ENCODE peak calls at places on chromosomes 4 and X, in five cellular contexts. U is H9, R is mesendoderm, J is mesenchymal stem cell, B is IMR-90. X is an unnamed sample.
A peak's percentile ranks its signal among the peaks of the same experiment; 100 is the strongest.

GRCh38 chr4:1285790-1286553 is 3.7 kb upstream of the MAEA start:
- DNase-seq in R (peak; percentile 60), J (peak; percentile 74), U (peak; percentile 89), B (peak; percentile 9), X (no peak)

GRCh38 chrX:133924548-133924947 is 60.8 kb downstream of the GPC3 start:
- DNase-seq in B (no peak), U (no peak), R (no peak), J (no peak), X (no peak)

GRCh38 chr4:86916392-86916791 is 18.4 kb upstream of the AFF1 start:
- DNase-seq in B (no peak), U (no peak), R (no peak), J (no peak), X (no peak)

GRCh38 chr4:5051692-5052423 is 578 bp downstream of the STK32B start:
- DNase-seq in U (peak; percentile 56), J (peak; percentile 53), B (peak; percentile 35), R (peak; percentile 18), X (no peak)

GRCh38 chr4:110197421-110198398 is 705 bp downstream of the ELOVL6 start:
- DNase-seq in R (peak; percentile 81), B (peak; percentile 39), J (peak; percentile 68), U (peak; percentile 39), X (peak; percentile 50)

GRCh38 chr4:166735553-166735952 is 498.7 kb downstream of the SPOCK3 start:
- DNase-seq in B (no peak), J (no peak), U (no peak), R (no peak), X (no peak)

GRCh38 chr4:637536-637935 is 12.2 kb downstream of the PDE6B start:
- DNase-seq in J (no peak), U (peak; percentile 14), R (no peak), B (no peak), X (no peak)

GRCh38 chr4:28481565-28481964 is 1620.9 kb downstream of the STIM2 start:
- DNase-seq in R (peak; percentile 28), J (no peak), U (no peak), B (no peak), X (no peak)

GRCh38 chr4:90990298-90990697 is 863.1 kb downstream of the CCSER1 start:
- DNase-seq in R (peak; percentile 46), U (no peak), J (no peak), B (no peak), X (no peak)

GRCh38 chr4:172838943-172839342 is 329.7 kb upstream of the GALNT7 start:
- DNase-seq in B (no peak), R (no peak), J (no peak), U (no peak), X (no peak)

GRCh38 chr4:165874799-165875371 is 1.8 kb downstream of the TLL1 start:
- DNase-seq in R (peak; percentile 62), U (peak; percentile 67), J (peak; percentile 13), B (no peak), X (peak; percentile 77)

GRCh38 chr4:152352645-152353116 is 183.2 kb downstream of the FBXW7 start:
- DNase-seq in J (peak; percentile 93), B (peak; percentile 97), R (peak; percentile 67), U (peak; percentile 33), X (peak; percentile 87)

GRCh38 chrX:153764786-153765137 is 713 bp downstream of the PLXNB3 start:
- DNase-seq in R (no peak), J (no peak), B (no peak), U (no peak), X (no peak)

GRCh38 chrX:100409316-100410082 is 574 bp downstream of the PCDH19 start:
- DNase-seq in B (no peak), R (no peak), U (no peak), J (peak; percentile 3), X (no peak)

GRCh38 chrX:103666202-103667107 is 20.0 kb downstream of the MORF4L2 start:
- DNase-seq in R (no peak), U (no peak), B (peak; percentile 38), J (no peak), X (no peak)

GRCh38 chr4:67571975-67572374 is 13.4 kb downstream of the STAP1 start:
- DNase-seq in J (no peak), U (no peak), B (no peak), R (no peak), X (no peak)

DNA sequence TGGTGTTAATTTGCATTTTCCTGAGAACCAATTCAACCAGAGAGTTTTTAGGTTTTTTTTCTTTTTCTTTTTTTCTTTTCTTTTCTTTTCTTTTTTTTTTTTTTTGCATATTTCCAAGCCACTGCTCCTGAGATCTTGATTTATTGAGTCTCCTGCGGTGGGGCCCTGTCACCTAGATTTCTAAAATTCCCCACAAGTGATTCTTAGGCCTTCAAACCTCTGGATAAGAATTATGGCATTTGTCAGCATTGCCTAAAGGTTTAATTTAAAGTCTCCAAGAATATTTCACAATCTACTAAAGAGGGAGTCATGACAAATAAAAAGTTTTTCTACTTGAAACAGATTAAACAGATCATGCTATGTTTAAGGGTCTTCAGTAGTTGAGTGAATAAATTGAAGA is 84.9 kb downstream of the GAB1 start:
- DNase-seq in U (no peak), J (no peak), R (no peak), B (no peak), X (peak; percentile 67)
- H3K27ac ChIP-seq in U (no peak overlapping the region), J (no peak overlapping the region), R (no peak overlapping the region), B (no peak overlapping the region), X (no peak overlapping the region)

GRCh38 chr4:185570727-185571126 is 35.4 kb upstream of the PDLIM3 start:
- DNase-seq in J (no peak), R (no peak), B (no peak), U (no peak), X (no peak)

GRCh38 chr4:185577592-185577940 is 42.3 kb upstream of the PDLIM3 start:
- DNase-seq in B (no peak), U (no peak), J (no peak), R (peak; percentile 43), X (peak; percentile 90)

GRCh38 chr4:185576314-185576713 is 41.0 kb upstream of the PDLIM3 start:
- DNase-seq in B (no peak), R (no peak), J (no peak), U (no peak), X (no peak)

GRCh38 chr4:185576918-185577591 is 41.7 kb upstream of the PDLIM3 start:
- DNase-seq in J (peak; percentile 81), R (no peak), B (peak; percentile 26), U (no peak), X (no peak)

DNA sequence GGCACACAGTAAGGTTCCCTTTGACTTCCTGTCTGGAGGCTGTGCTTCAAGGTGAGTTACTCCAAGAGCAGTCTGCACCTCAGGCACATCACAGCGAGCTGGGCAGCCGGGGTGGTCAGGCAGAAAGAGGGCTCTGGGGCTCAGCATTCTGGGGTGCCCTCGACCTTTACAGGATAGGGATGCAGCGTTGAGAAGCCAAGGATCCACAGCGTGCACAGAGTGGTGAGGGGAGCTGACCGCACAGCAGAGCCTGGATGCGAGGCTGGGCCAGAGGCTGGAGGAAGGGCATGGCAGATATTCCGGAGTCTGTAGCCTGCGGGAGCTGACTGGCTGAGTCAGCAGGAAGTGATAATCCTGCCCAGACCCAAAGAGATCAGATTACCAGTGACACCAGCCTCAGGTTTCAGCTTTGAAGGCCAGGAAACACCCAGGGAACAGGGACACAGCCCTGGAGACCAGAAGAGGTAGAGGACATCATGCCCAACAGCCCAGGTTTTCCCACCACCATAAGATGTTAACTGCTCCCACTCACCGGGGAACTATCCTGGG is 38.4 kb upstream of the PDLIM3 start:
- DNase-seq in R (peak; percentile 98), U (peak; percentile 88), J (peak; percentile 93), B (peak; percentile 80), X (peak; percentile 92)
- H2BK5ac ChIP-seq in R (peak overlapping the region; percentile 73), U (no peak overlapping the region), J (no peak overlapping the region), B (peak overlapping the region; percentile 72), X (peak overlapping the region; percentile 78)

GRCh38 chr4:6770581-6771228 is 11.8 kb upstream of the KIAA0232 start:
- DNase-seq in R (no peak), B (no peak), U (no peak), J (no peak), X (no peak)
- H3K27ac ChIP-seq in R (no peak overlapping the region), B (no peak overlapping the region), U (no peak overlapping the region), J (no peak overlapping the region), X (no peak overlapping the region)

GRCh38 chrX:264634-265455 is 16.3 kb upstream of the PLCXD1 start:
- DNase-seq in U (no peak), R (no peak), B (no peak), J (no peak), X (peak; percentile 30)

GRCh38 chrX:265502-265901 is 15.7 kb upstream of the PLCXD1 start:
- DNase-seq in R (no peak), B (no peak), U (no peak), J (no peak), X (no peak)

GRCh38 chrX:262391-262909 is 18.7 kb upstream of the PLCXD1 start:
- DNase-seq in J (no peak), B (no peak), R (no peak), U (no peak), X (no peak)

GRCh38 chrX:270848-271367 is 10.3 kb upstream of the PLCXD1 start:
- DNase-seq in R (no peak), U (peak; percentile 59), B (no peak), J (no peak), X (no peak)

DNA sequence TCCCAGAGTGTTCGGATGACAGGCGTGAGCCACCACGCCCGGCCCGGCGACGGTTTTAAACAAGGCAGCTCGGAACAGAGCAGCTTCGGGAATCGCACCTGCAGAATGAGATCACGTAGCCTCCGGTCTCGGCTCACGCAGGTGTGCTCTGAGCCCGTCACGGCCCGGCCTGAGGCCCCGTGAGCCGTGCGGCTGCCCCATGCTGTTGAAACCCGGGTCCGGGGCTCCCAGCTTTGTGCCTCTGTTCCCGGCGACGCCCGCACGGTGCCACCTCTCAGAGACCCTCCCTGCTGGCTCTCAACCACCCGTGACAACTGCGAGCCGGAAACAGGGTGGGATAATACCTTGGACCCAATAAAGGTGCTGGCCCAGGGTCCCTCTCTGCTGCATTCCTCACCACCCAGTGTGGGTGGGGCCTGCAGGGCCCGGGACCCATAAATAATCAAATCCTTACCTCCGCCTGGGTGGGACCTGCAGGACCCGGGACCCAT is 13.4 kb upstream of the PLCXD1 start:
- DNase-seq in R (no peak), B (no peak), J (no peak), U (peak; percentile 74), X (no peak)
- H2BK5ac ChIP-seq in R (no peak overlapping the region), B (no peak overlapping the region), J (no peak overlapping the region), U (no peak overlapping the region), X (no peak overlapping the region)

GRCh38 chr4:176959980-176960379 is 167.3 kb upstream of the VEGFC start:
- DNase-seq in J (no peak), U (no peak), R (no peak), B (no peak), X (no peak)

GRCh38 chr4:176953021-176953420 is 160.3 kb upstream of the VEGFC start:
- DNase-seq in R (no peak), B (no peak), J (no peak), U (no peak), X (no peak)

DNA sequence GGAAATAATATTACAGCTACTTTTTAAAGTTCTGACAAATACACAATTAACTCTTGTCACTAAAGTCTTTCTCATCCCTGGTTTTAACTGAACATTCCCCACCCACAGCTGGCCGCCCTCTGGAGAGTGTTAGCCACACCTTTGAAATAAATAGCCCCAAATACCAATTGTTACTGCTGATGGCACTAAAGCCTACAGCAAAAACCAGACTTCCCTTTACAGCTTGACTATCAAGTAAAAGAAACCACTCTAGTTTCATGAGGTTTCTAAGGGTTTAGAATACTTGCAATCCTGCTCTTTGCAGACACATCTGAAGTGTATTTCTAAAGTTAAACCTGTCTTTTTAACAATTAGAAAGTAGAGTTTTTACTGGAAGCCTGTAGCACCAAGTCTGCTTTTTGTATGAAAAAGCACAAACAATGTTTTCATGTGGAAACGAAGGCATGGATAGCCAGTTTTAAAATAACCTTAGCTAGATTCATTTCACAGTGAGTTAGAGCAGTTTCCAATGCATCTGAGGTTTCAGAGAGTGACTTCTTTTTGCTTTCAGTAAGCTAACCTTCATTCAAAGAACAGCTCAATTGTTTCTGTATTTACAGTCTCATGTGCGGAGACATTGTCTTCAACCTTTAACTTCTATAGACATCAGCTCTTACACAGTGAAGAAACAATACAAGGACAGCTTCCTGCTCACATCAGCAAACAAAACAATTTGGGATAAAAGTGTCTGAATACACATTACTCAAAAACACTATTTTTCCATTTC is 164.8 kb upstream of the VEGFC start:
- DNase-seq in B (no peak), J (no peak), U (no peak), R (no peak), X (no peak)
- H3K27ac ChIP-seq in B (no peak overlapping the region), J (no peak overlapping the region), U (no peak overlapping the region), R (no peak overlapping the region), X (no peak overlapping the region)

X was measured in trophoblast cell.